ENCODE peak calls at places on chromosomes 4 and X, in seven cellular contexts. One of them, this sample, is unnamed.

GRCh38 chr4:181597766-181598165 is 645.4 kb upstream of the TENM3 start:
- DNase-seq in A549: no peak
- DNase-seq in IMR-90: peak
- DNase-seq in SK-N-SH: no peak
- DNase-seq in K562: no peak
- DNase-seq in GM12878: no peak
- DNase-seq in HepG2: no peak
- DNase-seq in this sample: no peak

GRCh38 chr4:164405774-164406173 is 348.2 kb upstream of the SMIM31 start:
- DNase-seq in A549: no peak
- DNase-seq in IMR-90: no peak
- DNase-seq in SK-N-SH: no peak
- DNase-seq in K562: no peak
- DNase-seq in GM12878: no peak
- DNase-seq in HepG2: no peak
- DNase-seq in this sample: no peak

GRCh38 chr4:174089711-174090110 is 193.8 kb downstream of the FBXO8 start:
- DNase-seq in A549: no peak
- DNase-seq in IMR-90: no peak
- DNase-seq in SK-N-SH: no peak
- DNase-seq in K562: no peak
- DNase-seq in GM12878: no peak
- DNase-seq in HepG2: no peak
- DNase-seq in this sample: no peak

GRCh38 chr4:148634476-148634875 is 192.3 kb upstream of the NR3C2 start:
- DNase-seq in A549: no peak
- DNase-seq in IMR-90: peak
- DNase-seq in SK-N-SH: no peak
- DNase-seq in K562: no peak
- DNase-seq in GM12878: no peak
- DNase-seq in HepG2: no peak
- DNase-seq in this sample: no peak

GRCh38 chrX:149982310-149982709 is 44.0 kb upstream of the EOLA2 start:
- DNase-seq in A549: no peak
- DNase-seq in IMR-90: no peak
- DNase-seq in SK-N-SH: no peak
- DNase-seq in K562: no peak
- DNase-seq in GM12878: no peak
- DNase-seq in HepG2: peak
- DNase-seq in this sample: no peak

GRCh38 chr4:38489924-38490639 is 173.9 kb upstream of the KLF3 start:
- DNase-seq in A549: no peak
- DNase-seq in IMR-90: peak
- DNase-seq in SK-N-SH: no peak
- DNase-seq in K562: no peak
- DNase-seq in GM12878: no peak
- DNase-seq in HepG2: peak
- DNase-seq in this sample: no peak

GRCh38 chr4:77821775-77822174 is 2.6 kb upstream of the CNOT6L start:
- DNase-seq in A549: no peak
- DNase-seq in IMR-90: no peak
- DNase-seq in SK-N-SH: no peak
- DNase-seq in K562: no peak
- DNase-seq in GM12878: no peak
- DNase-seq in HepG2: no peak
- DNase-seq in this sample: no peak

GRCh38 chr4:156838761-156839160 is 132.8 kb downstream of the PDGFC start:
- DNase-seq in A549: no peak
- DNase-seq in IMR-90: peak
- DNase-seq in SK-N-SH: no peak
- DNase-seq in K562: no peak
- DNase-seq in GM12878: no peak
- DNase-seq in HepG2: no peak
- DNase-seq in this sample: no peak

GRCh38 chr4:159069922-159070321 is 33.0 kb upstream of the RAPGEF2 start:
- DNase-seq in A549: no peak
- DNase-seq in IMR-90: peak
- DNase-seq in SK-N-SH: no peak
- DNase-seq in K562: no peak
- DNase-seq in GM12878: no peak
- DNase-seq in HepG2: no peak
- DNase-seq in this sample: no peak

GRCh38 chr4:17368408-17368807 is 143.5 kb downstream of the QDPR start:
- DNase-seq in A549: no peak
- DNase-seq in IMR-90: no peak
- DNase-seq in SK-N-SH: no peak
- DNase-seq in K562: no peak
- DNase-seq in GM12878: no peak
- DNase-seq in HepG2: no peak
- DNase-seq in this sample: no peak

GRCh38 chrX:150869450-150869849 is 29.0 kb downstream of the CD99L2 start:
- DNase-seq in A549: no peak
- DNase-seq in IMR-90: no peak
- DNase-seq in SK-N-SH: no peak
- DNase-seq in K562: no peak
- DNase-seq in GM12878: no peak
- DNase-seq in HepG2: no peak
- DNase-seq in this sample: no peak

GRCh38 chrX:151704023-151704663 is 8.9 kb downstream of the PRRG3 start:
- DNase-seq in A549: no peak
- DNase-seq in IMR-90: no peak
- DNase-seq in SK-N-SH: no peak
- DNase-seq in K562: no peak
- DNase-seq in GM12878: no peak
- DNase-seq in HepG2: no peak
- DNase-seq in this sample: no peak

DNA sequence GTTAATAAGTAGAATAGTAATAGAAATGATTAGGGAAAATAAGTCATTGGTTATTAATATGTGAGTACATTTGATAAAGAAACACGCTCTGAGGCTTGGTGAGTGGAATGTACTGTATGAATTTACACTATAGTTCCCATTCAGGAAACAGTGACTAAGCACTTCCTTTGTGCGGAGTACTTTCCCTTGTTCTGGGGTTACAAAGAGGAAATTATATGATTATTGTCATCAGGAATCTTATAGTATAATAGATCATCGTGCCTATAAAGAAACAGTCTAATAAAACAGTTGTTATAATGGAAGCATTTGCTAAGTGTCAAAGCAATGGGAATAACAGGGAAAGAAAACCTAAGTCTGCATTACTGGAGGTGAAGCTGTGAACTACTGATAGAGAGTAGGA is 138.0 kb downstream of the RPA4 start:
- DNase-seq in A549: no peak
- DNase-seq in IMR-90: peak
- DNase-seq in SK-N-SH: no peak
- DNase-seq in K562: no peak
- DNase-seq in GM12878: no peak
- DNase-seq in HepG2: no peak
- DNase-seq in this sample: no peak
- TF ChIP-seq RFX5 in A549: no peak
- TF ChIP-seq RFX5 in IMR-90: no peak
- TF ChIP-seq RFX5 in SK-N-SH: no peak
- TF ChIP-seq RFX5 in K562: no peak
- TF ChIP-seq RFX5 in GM12878: no peak
- TF ChIP-seq RFX5 in HepG2: no peak
- TF ChIP-seq RFX5 in this sample: no peak

GRCh38 chr4:25890653-25891485 is 23.2 kb upstream of the SMIM20 start:
- DNase-seq in A549: no peak
- DNase-seq in IMR-90: no peak
- DNase-seq in SK-N-SH: no peak
- DNase-seq in K562: no peak
- DNase-seq in GM12878: no peak
- DNase-seq in HepG2: no peak
- DNase-seq in this sample: no peak

GRCh38 chr4:25892796-25893195 is 21.2 kb upstream of the SMIM20 start:
- DNase-seq in A549: no peak
- DNase-seq in IMR-90: no peak
- DNase-seq in SK-N-SH: no peak
- DNase-seq in K562: no peak
- DNase-seq in GM12878: no peak
- DNase-seq in HepG2: no peak
- DNase-seq in this sample: no peak

GRCh38 chr4:25889626-25890025 is 24.4 kb upstream of the SMIM20 start:
- DNase-seq in A549: no peak
- DNase-seq in IMR-90: no peak
- DNase-seq in SK-N-SH: no peak
- DNase-seq in K562: peak
- DNase-seq in GM12878: no peak
- DNase-seq in HepG2: no peak
- DNase-seq in this sample: no peak

GRCh38 chr4:25884040-25884788 is 21.4 kb upstream of the SEL1L3 start:
- DNase-seq in A549: no peak
- DNase-seq in IMR-90: peak
- DNase-seq in SK-N-SH: no peak
- DNase-seq in K562: no peak
- DNase-seq in GM12878: no peak
- DNase-seq in HepG2: no peak
- DNase-seq in this sample: no peak

DNA sequence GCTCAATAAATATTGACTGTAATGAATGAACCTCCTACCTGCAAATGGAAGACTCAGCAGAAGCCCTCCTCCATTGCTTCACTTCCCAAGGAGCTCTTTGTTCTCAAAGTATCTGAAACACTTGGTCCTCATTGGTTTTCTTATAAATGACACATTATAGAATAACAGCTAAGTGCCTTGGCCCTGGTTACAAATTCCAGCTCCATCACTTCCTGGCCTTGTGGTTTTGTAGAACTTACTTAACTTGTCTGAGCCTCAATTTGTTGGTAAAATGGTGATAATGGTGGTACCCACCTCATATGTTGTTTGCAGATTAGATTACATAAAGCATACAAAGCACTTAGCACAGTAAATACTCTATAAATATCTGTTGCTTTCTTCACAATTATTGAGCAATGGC is 25.2 kb upstream of the SMIM20 start:
- DNase-seq in A549: no peak
- DNase-seq in IMR-90: peak
- DNase-seq in SK-N-SH: no peak
- DNase-seq in K562: no peak
- DNase-seq in GM12878: no peak
- DNase-seq in HepG2: no peak
- DNase-seq in this sample: no peak
- TF ChIP-seq RFX5 in A549: no peak
- TF ChIP-seq RFX5 in IMR-90: no peak
- TF ChIP-seq RFX5 in SK-N-SH: no peak
- TF ChIP-seq RFX5 in K562: no peak
- TF ChIP-seq RFX5 in GM12878: no peak
- TF ChIP-seq RFX5 in HepG2: no peak
- TF ChIP-seq RFX5 in this sample: no peak

GRCh38 chr4:107009196-107009595 is 26.9 kb downstream of the DKK2 start:
- DNase-seq in A549: no peak
- DNase-seq in IMR-90: no peak
- DNase-seq in SK-N-SH: no peak
- DNase-seq in K562: no peak
- DNase-seq in GM12878: no peak
- DNase-seq in HepG2: no peak
- DNase-seq in this sample: no peak

GRCh38 chr4:107011312-107011711 is 24.8 kb downstream of the DKK2 start:
- DNase-seq in A549: no peak
- DNase-seq in IMR-90: no peak
- DNase-seq in SK-N-SH: no peak
- DNase-seq in K562: no peak
- DNase-seq in GM12878: no peak
- DNase-seq in HepG2: no peak
- DNase-seq in this sample: no peak

GRCh38 chr4:107008115-107008514 is 28.0 kb downstream of the DKK2 start:
- DNase-seq in A549: no peak
- DNase-seq in IMR-90: no peak
- DNase-seq in SK-N-SH: no peak
- DNase-seq in K562: no peak
- DNase-seq in GM12878: no peak
- DNase-seq in HepG2: no peak
- DNase-seq in this sample: no peak

DNA sequence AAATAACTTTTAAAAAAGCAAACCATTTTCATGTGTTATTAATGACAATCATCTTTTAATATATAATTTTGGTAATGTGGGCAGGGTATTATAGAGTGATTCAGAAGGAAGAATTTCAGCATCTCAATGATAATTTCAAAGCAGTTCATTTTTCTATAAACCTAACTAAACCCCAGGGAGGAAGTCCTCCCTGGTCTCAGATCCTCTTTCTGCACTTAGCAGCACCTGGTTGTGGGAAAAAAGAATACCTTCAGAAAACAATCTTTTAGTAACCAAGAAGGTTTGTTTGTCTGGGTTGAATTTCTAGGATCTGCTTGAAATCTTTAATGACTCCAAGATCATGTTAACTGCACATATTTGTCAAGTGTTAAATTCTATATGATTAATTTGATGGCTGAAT is 29.9 kb downstream of the DKK2 start:
- DNase-seq in A549: no peak
- DNase-seq in IMR-90: no peak
- DNase-seq in SK-N-SH: no peak
- DNase-seq in K562: no peak
- DNase-seq in GM12878: no peak
- DNase-seq in HepG2: no peak
- DNase-seq in this sample: no peak
- TF ChIP-seq RFX5 in A549: no peak
- TF ChIP-seq RFX5 in IMR-90: no peak
- TF ChIP-seq RFX5 in SK-N-SH: no peak
- TF ChIP-seq RFX5 in K562: no peak
- TF ChIP-seq RFX5 in GM12878: no peak
- TF ChIP-seq RFX5 in HepG2: no peak
- TF ChIP-seq RFX5 in this sample: no peak

DNA sequence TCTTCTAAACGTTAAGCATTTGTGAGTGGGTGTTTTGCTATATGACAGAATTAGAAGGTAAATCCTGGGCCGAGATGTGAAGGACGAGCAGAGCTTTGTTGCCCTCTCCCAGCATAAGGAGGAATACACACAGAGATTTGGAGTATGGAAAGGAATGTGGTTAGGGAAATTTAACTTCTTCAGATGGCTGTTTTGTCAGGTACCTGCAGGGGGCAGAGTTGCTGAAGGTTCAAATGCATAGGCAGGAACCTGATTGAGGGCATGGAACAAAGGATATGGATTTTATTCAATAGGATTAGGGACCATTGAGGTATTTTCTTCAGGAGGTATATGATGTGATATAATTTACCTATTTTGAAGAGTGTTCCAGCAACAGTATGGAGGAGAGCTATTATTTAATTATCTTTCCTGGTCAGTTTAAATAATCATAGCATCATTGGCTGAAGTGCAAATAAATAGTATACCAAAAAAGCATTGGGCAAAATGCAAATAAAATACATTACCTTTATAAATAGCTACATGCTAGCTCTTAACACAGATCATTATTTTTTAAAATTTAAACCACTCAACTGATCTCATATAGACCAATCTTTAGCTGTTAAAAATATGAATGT is 143.6 kb downstream of the SLIT2 start:
- DNase-seq in A549: peak
- DNase-seq in IMR-90: peak
- DNase-seq in SK-N-SH: no peak
- DNase-seq in K562: peak
- DNase-seq in GM12878: no peak
- DNase-seq in HepG2: peak
- DNase-seq in this sample: peak
- TF ChIP-seq RFX5 in A549: no peak
- TF ChIP-seq RFX5 in IMR-90: no peak
- TF ChIP-seq RFX5 in SK-N-SH: no peak
- TF ChIP-seq RFX5 in K562: no peak
- TF ChIP-seq RFX5 in GM12878: no peak
- TF ChIP-seq RFX5 in HepG2: no peak
- TF ChIP-seq RFX5 in this sample: no peak

This sample was measured in H1.